ENCODE peak calls at places on chromosomes 5 and 9, in eight cellular contexts. E is suprapubic skin, R is transverse colon, G is NB4, D is A549, H is tibial nerve, M is HCT116, O is sigmoid colon. B is an unnamed sample.

GRCh38 chr9:80492221-80492620 is 920.5 kb downstream of the TLE4 start:
- DNase-seq in E (no peak), R (no peak), G (no peak), D (no peak), H (no peak), M (no peak), O (no peak), B (no peak)

GRCh38 chr9:100601216-100601615 is 23.3 kb downstream of the CAVIN4 start:
- DNase-seq in E (no peak), R (peak), G (peak), D (peak), H (peak), M (peak), O (no peak), B (peak)

GRCh38 chr5:71697967-71698366 is 21.1 kb upstream of the CARTPT start:
- DNase-seq in E (no peak), R (no peak), G (no peak), D (no peak), H (no peak), M (no peak), O (no peak), B (no peak)

GRCh38 chr9:127955294-127956015 is 17.8 kb upstream of the DPM2 start:
- DNase-seq in E (peak), R (peak), G (peak), D (peak), H (no peak), M (peak), O (peak), B (peak)

GRCh38 chr5:76389513-76390154 is 13.5 kb upstream of the IQGAP2 start:
- DNase-seq in E (no peak), R (no peak), G (no peak), D (no peak), H (no peak), M (no peak), O (no peak), B (no peak)

GRCh38 chr5:74935752-74936091 is 69.5 kb upstream of the FAM169A start:
- DNase-seq in E (no peak), R (no peak), G (no peak), D (no peak), H (no peak), M (no peak), O (no peak), B (no peak)

GRCh38 chr5:157451806-157452205 is 8.2 kb upstream of the NIPAL4 start:
- DNase-seq in E (no peak), R (no peak), G (no peak), D (no peak), H (no peak), M (no peak), O (no peak), B (no peak)

GRCh38 chr9:10265102-10265708 is 347.6 kb downstream of the PTPRD start:
- DNase-seq in E (no peak), R (no peak), G (no peak), D (no peak), H (no peak), M (no peak), O (no peak), B (peak)

GRCh38 chr5:39164529-39165402 is 54.6 kb downstream of the FYB1 start:
- DNase-seq in E (no peak), R (no peak), G (no peak), D (no peak), H (no peak), M (no peak), O (no peak), B (no peak)

GRCh38 chr9:115691097-115691496 is 462.5 kb upstream of the PAPPA start:
- DNase-seq in E (no peak), R (no peak), G (no peak), D (peak), H (no peak), M (no peak), O (no peak), B (no peak)

DNA sequence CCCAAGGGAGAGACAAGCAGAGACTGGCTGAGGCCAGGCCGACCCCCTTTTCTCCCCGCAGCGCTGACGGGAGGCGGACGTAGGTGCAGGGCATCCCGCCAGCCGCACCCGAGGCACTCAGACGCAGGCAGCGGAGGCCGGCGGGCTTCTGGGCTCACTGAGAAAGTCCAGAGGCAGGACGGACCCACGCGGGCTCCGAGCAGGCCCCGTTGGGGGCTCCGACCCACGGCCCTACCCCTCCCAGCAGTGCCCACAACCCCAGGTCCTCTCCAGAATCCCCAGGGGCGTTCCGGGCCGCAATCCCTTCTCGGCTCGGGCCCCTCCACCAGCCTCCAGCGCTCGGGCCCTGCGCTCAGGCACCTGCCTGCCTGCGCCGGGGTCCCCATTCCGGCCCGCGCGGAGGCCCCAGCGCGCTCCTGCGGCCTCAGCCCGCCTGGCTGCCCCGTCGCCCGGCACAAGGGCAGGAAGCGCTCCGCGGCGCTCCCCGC is 501 bp downstream of the MTMR12 start:
- DNase-seq in E (peak), R (peak), G (peak), D (peak), H (peak), M (no peak), O (peak), B (peak)
- TF ChIP-seq POLR2A in E (no peak), R (peak), G (no peak), D (no peak), H (no peak), M (no peak), O (peak), B (peak)

GRCh38 chr5:138032028-138032571 is 779 bp downstream of the FAM13B start:
- DNase-seq in E (no peak), R (peak), G (peak), D (peak), H (peak), M (no peak), O (peak), B (peak)
- TF ChIP-seq POLR2A in E (no peak), R (no peak), G (no peak), D (no peak), H (no peak), M (no peak), O (no peak), B (no peak)

GRCh38 chr5:139517683-139518564 is 35.4 kb upstream of the STING1 start:
- DNase-seq in E (peak), R (peak), G (peak), D (peak), H (peak), M (peak), O (peak), B (peak)
- TF ChIP-seq POLR2A in E (peak), R (peak), G (peak), D (peak), H (peak), M (peak), O (no peak), B (peak)

GRCh38 chr5:60945760-60946253 is 802 bp downstream of the NDUFAF2 start:
- DNase-seq in E (peak), R (no peak), G (peak), D (peak), H (peak), M (no peak), O (peak), B (peak)

GRCh38 chr5:60948738-60949137 is 3.7 kb downstream of the NDUFAF2 start:
- DNase-seq in E (no peak), R (no peak), G (no peak), D (no peak), H (no peak), M (no peak), O (no peak), B (no peak)

GRCh38 chr5:60943624-60944023 is 1.2 kb downstream of the ERCC8 start:
- DNase-seq in E (no peak), R (no peak), G (peak), D (no peak), H (no peak), M (no peak), O (no peak), B (no peak)

DNA sequence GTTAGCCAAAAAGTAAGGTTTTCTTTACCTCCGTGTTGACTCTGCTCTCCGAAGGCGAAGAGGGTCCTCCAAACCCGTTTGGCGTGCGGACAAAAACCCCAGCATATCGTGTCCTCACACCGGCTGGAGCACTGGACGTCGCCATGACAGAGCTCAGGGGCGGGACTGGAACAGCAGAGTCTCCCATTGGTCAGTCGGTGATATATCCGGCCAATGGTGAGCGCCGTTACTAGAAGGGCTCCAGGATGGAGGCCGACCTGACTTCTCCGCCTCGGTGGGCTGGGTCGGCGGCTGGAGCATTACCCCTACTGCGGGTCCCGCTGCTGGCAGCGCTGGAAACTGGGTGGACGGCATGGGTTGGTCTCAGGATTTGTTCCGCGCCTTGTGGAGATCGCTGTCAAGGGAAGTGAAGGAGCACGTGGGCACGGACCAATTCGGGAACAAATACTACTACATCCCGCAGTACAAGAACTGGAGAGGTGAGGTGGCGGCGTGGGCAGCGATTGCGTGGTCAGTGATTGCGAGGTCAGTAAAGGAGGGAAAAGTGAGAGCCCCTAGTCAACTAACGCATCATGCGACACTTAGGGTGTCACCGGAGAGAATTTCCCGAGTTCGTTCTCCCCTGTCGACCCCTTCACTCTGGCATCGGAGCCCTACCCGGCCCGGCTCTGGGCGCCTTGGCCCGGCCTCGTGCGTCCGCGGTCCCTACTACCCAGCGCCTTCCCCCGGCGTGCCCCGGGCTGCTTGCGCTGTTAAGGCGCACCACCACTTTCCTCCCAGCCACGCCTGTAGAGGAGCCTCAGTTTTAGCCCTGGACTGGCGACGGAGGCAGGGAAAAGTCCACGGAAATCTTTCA is at the start of the genes ERCC8 and NDUFAF2:
- DNase-seq in E (peak), R (peak), G (peak), D (peak), H (peak), M (peak), O (peak), B (peak)
- TF ChIP-seq POLR2A in E (no peak), R (peak), G (peak), D (peak), H (peak), M (peak), O (peak), B (peak)

GRCh38 chr9:121499427-121500164 is at the start of gene GGTA1:
- DNase-seq in E (peak), R (peak), G (peak), D (peak), H (peak), M (no peak), O (peak), B (peak)
- TF ChIP-seq POLR2A in E (no peak), R (peak), G (no peak), D (no peak), H (peak), M (no peak), O (no peak), B (no peak)

GRCh38 chr9:129885018-129885669 is 49.9 kb downstream of the USP20 start:
- DNase-seq in E (peak), R (peak), G (peak), D (no peak), H (peak), M (no peak), O (peak), B (no peak)

GRCh38 chr9:129887210-129888084 is 52.2 kb downstream of the USP20 start:
- DNase-seq in E (no peak), R (peak), G (peak), D (no peak), H (no peak), M (no peak), O (no peak), B (no peak)

GRCh38 chr9:129886226-129887174 is 51.2 kb downstream of the USP20 start:
- DNase-seq in E (no peak), R (peak), G (peak), D (no peak), H (no peak), M (no peak), O (no peak), B (no peak)

GRCh38 chr9:129884220-129885017 is 49.2 kb downstream of the USP20 start:
- DNase-seq in E (peak), R (peak), G (peak), D (peak), H (peak), M (peak), O (peak), B (peak)

GRCh38 chr9:129885670-129886106 is 50.4 kb downstream of the USP20 start:
- DNase-seq in E (peak), R (peak), G (peak), D (peak), H (peak), M (peak), O (peak), B (peak)
- TF ChIP-seq POLR2A in E (peak), R (peak), G (peak), D (peak), H (peak), M (no peak), O (no peak), B (no peak)

GRCh38 chr5:96703985-96704384 is 41.8 kb downstream of the CAST start:
- DNase-seq in E (no peak), R (no peak), G (no peak), D (no peak), H (no peak), M (no peak), O (no peak), B (no peak)

GRCh38 chr5:96699186-96699820 is 37.1 kb downstream of the CAST start:
- DNase-seq in E (no peak), R (no peak), G (no peak), D (no peak), H (no peak), M (no peak), O (no peak), B (no peak)

GRCh38 chr5:96703384-96703910 is 41.3 kb downstream of the CAST start:
- DNase-seq in E (no peak), R (peak), G (no peak), D (no peak), H (no peak), M (no peak), O (no peak), B (no peak)

GRCh38 chr5:96706433-96707111 is 44.4 kb downstream of the CAST start:
- DNase-seq in E (no peak), R (no peak), G (no peak), D (no peak), H (no peak), M (no peak), O (no peak), B (no peak)

DNA sequence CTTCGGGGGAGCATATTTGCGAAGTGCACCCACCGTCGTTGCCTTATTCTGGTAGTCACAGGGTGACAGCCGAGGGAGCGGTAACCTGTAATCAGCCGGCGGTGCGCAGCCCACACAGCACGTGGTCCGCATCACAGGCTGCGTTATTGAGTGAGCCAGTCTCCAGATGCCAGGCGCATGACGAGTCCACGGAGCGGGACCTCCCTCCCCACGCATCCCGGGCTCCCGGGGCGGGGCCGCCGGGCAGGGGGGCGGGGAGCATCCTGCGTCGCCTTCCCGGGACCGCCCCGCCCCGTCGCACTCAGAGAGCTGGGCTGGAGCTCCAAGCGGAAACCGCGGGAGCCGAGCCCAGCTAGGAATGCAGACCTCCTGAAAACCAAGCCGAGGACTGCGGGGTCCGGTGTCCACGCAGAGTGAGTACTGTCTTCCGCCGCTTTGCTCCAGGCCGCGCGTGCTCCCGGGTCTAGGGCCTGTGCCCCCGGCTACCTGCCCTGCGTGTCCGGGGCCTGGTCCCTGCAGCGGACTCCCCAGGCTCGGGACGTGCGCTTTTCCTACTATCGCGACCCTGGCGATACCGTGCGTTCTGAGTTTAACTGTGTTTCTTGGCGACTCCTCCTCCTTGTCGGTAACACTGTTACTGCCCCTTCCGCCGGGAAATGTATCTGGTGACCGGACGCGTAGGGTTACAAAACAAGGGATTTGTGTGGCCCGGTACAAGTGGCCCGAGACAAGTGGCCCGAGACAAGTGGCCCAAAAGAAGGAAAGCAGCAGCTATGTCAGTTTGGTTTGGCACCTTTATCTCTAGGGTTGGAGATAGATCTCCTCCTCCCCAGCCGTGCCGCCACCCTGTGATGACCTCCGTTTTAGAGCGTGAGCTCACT is 40.6 kb downstream of the CAST start:
- DNase-seq in E (peak), R (peak), G (peak), D (peak), H (peak), M (peak), O (peak), B (peak)
- TF ChIP-seq POLR2A in E (peak), R (peak), G (peak), D (no peak), H (peak), M (no peak), O (peak), B (peak)